ENCODE peak calls at places on chromosomes 3 and 15, in nine cellular contexts. P is fibroblast of mammary gland; R is breast epithelium; M is OCI-LY7; B is left ventricle myocardium inferior; S is skeletal muscle cell; Q is naive thymus-derived CD4-positive, alpha-beta T cell; L is Caco-2; O is AG04450. A is an unnamed sample.

GRCh38 chr15:85485956-85486567 is 105.7 kb downstream of the AKAP13 start:
- DNase-seq in P (peak), R (peak), M (peak), B (no peak), S (peak), Q (peak), L (peak), O (peak), A (peak)

GRCh38 chr3:167837430-167837829 is 101.9 kb downstream of the SERPINI1 start:
- DNase-seq in P (peak), R (no peak), M (peak), B (no peak), S (no peak), Q (no peak), L (no peak), O (no peak), A (no peak)

GRCh38 chr3:29764059-29764458 is 483.2 kb downstream of the RBMS3 start:
- DNase-seq in P (peak), R (no peak), M (no peak), B (no peak), S (peak), Q (no peak), L (no peak), O (peak), A (no peak)

GRCh38 chr15:74038707-74039655 is 43.4 kb downstream of the GOLGA6A start:
- DNase-seq in P (peak), R (no peak), M (no peak), B (no peak), S (no peak), Q (no peak), L (no peak), O (no peak), A (no peak)

GRCh38 chr3:87132801-87133200 is 94.3 kb upstream of the CHMP2B start:
- DNase-seq in P (peak), R (no peak), M (no peak), B (no peak), S (no peak), Q (no peak), L (no peak), O (no peak), A (no peak)

GRCh38 chr3:132448211-132448961 is 31.1 kb downstream of the DNAJC13 start:
- DNase-seq in P (peak), R (no peak), M (no peak), B (peak), S (no peak), Q (no peak), L (no peak), O (no peak), A (no peak)

GRCh38 chr3:105715372-105715771 is 153.4 kb downstream of the CBLB start:
- DNase-seq in P (peak), R (no peak), M (no peak), B (no peak), S (peak), Q (no peak), L (no peak), O (peak), A (no peak)

GRCh38 chr15:101139986-101140696 is 111.7 kb downstream of the CHSY1 start:
- DNase-seq in P (no peak), R (no peak), M (no peak), B (no peak), S (no peak), Q (no peak), L (no peak), O (no peak), A (no peak)

GRCh38 chr3:53181024-53181371 is 20.0 kb downstream of the PRKCD start:
- DNase-seq in P (no peak), R (no peak), M (no peak), B (no peak), S (no peak), Q (no peak), L (no peak), O (no peak), A (no peak)

GRCh38 chr3:27568393-27568792 is 84.2 kb upstream of the SLC4A7 start:
- DNase-seq in P (peak), R (peak), M (no peak), B (peak), S (no peak), Q (no peak), L (no peak), O (peak), A (no peak)

GRCh38 chr3:55296035-55296434 is 191.1 kb downstream of the WNT5A start:
- DNase-seq in P (peak), R (no peak), M (no peak), B (no peak), S (no peak), Q (no peak), L (no peak), O (no peak), A (no peak)

GRCh38 chr3:113690482-113690881 is 6.0 kb downstream of the USF3 start:
- DNase-seq in P (no peak), R (no peak), M (no peak), B (no peak), S (no peak), Q (no peak), L (no peak), O (no peak), A (no peak)

GRCh38 chr3:62100233-62100989 is 272.9 kb downstream of the FEZF2 start:
- DNase-seq in P (no peak), R (no peak), M (no peak), B (no peak), S (peak), Q (no peak), L (no peak), O (no peak), A (no peak)

GRCh38 chr3:178634975-178635374 is 98.7 kb downstream of the KCNMB2 start:
- DNase-seq in P (no peak), R (no peak), M (no peak), B (no peak), S (no peak), Q (no peak), L (no peak), O (no peak), A (no peak)

GRCh38 chr15:45640610-45641009 is 5.8 kb downstream of the SQOR start:
- DNase-seq in P (peak), R (no peak), M (no peak), B (no peak), S (peak), Q (no peak), L (no peak), O (peak), A (no peak)

DNA sequence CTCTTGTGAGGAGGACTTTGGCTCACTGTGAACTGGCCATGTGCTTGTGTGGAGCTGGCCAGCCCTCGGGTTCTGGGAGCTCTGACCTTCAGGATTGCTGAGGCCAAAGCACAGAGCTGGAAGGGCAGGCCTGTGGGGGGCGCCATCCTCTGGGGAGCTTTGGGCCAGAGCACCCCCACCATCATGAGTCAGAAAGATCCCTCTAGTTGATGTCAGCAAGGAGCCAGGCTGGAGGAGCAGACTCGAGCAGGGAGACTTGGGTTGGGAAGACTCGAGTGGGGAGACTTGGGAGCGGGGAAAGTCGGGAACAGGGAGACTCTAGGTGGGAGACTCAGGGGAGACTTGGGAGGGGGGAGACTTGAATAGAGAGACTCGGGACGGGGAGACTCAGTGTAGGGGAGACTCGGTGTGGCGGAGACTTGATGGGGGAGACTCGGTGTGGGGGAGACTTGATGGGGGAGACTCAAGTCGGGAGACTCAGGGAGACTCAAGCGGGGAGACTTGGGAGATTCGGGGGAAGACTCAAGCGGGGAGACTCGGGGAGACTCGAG is 37.7 kb upstream of the PLXNA1 start:
- DNase-seq in P (no peak), R (no peak), M (no peak), B (no peak), S (no peak), Q (no peak), L (no peak), O (no peak), A (no peak)
- H3K4me3 ChIP-seq in P (no peak), R (no peak), M (no peak), B (no peak), S (no peak), Q (no peak), L (no peak), O (no peak), A (no peak)

GRCh38 chr3:51384145-51384729 is 854 bp upstream of the MANF start:
- DNase-seq in P (no peak), R (no peak), M (peak), B (peak), S (no peak), Q (no peak), L (no peak), O (no peak), A (no peak)

GRCh38 chr3:51386852-51387229 is 1.8 kb downstream of the MANF start:
- DNase-seq in P (no peak), R (no peak), M (no peak), B (no peak), S (no peak), Q (no peak), L (no peak), O (no peak), A (no peak)

GRCh38 chr3:51385621-51386091 is 565 bp downstream of the MANF start:
- DNase-seq in P (no peak), R (no peak), M (peak), B (no peak), S (no peak), Q (peak), L (no peak), O (no peak), A (no peak)

GRCh38 chr3:51384730-51385473 is at the start of gene MANF:
- DNase-seq in P (peak), R (peak), M (peak), B (peak), S (peak), Q (peak), L (peak), O (peak), A (peak)

DNA sequence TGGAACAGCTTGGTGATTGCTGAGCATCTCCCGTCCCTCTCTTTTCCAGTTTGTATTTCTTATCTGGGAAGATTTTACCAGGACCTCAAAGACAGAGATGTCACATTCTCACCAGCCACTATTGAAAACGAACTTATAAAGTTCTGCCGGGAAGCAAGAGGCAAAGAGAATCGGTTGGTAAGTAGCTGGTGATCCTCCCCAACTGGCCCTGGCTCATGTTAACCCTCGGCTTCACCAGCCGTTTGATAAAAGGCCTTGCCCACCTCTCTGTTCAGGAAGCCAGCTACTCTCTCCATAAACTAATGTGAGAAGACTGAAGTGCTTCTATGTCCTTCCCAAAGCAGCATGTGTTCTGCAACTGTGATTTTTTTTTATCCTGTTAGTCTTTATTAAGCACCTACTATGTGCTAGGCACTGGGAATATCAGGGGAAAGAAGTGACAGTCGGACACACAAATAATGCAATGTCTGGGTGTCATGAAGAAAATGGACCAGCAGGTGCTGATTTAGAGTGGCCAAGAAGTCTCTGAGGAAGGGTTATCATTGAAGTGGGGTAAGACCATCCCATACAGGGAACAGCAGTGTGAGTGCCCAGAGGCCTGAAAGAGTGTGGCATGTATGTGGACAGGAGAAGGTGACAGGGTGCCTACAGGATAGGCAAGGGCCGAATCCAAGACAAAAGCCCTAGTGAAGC is 1.2 kb downstream of the MANF start:
- DNase-seq in P (no peak), R (no peak), M (peak), B (no peak), S (no peak), Q (no peak), L (no peak), O (no peak), A (no peak)
- H3K4me3 ChIP-seq in P (peak), R (peak), M (peak), B (peak), S (peak), Q (peak), L (peak), O (peak), A (peak)

GRCh38 chr15:96337354-96337990 is 7.0 kb downstream of the NR2F2 start:
- DNase-seq in P (peak), R (no peak), M (no peak), B (no peak), S (no peak), Q (no peak), L (no peak), O (no peak), A (no peak)
- H3K4me3 ChIP-seq in P (peak), R (peak), M (no peak), B (peak), S (peak), Q (no peak), L (no peak), O (peak), A (no peak)

GRCh38 chr15:90953947-90954711 is 555 bp upstream of the RCCD1 start:
- DNase-seq in P (no peak), R (no peak), M (no peak), B (no peak), S (no peak), Q (no peak), L (no peak), O (no peak), A (no peak)
- H3K4me3 ChIP-seq in P (peak), R (peak), M (peak), B (peak), S (peak), Q (peak), L (peak), O (no peak), A (peak)